ENCODE peak calls at places on chromosomes 13 and 19, in four cellular contexts. Y is aorta, K is ascending aorta, D is GM23248. C is an unnamed sample. For H3K36me3, the result is how much of the 10 kb centered on the place peaks cover.

GRCh38 chr13:106088094-106088493 is 447.4 kb downstream of the EFNB2 start:
- DNase-seq in Y (no peak), K (no peak), D (no peak), C (no peak)

GRCh38 chr13:80361298-80361697 is 20.4 kb upstream of the SPRY2 start:
- DNase-seq in Y (no peak), K (no peak), D (no peak), C (no peak)

GRCh38 chr19:46180701-46181385 is 32.8 kb downstream of the IGFL2 start:
- DNase-seq in Y (no peak), K (no peak), D (peak), C (peak)

GRCh38 chr13:20997301-20998061 is 63.9 kb downstream of the LATS2 start:
- DNase-seq in Y (peak), K (no peak), D (peak), C (peak)

GRCh38 chr13:107866007-107866665 is 349.2 kb downstream of the LIG4 start:
- DNase-seq in Y (no peak), K (no peak), D (peak), C (no peak)

GRCh38 chr19:19677579-19677978 is 8.9 kb downstream of the ZNF101 start:
- DNase-seq in Y (no peak), K (no peak), D (no peak), C (no peak)

GRCh38 chr19:23392706-23393105 is 2.6 kb downstream of the ZNF91 start:
- DNase-seq in Y (no peak), K (no peak), D (peak), C (no peak)

GRCh38 chr13:113088691-113089020 is 16.9 kb upstream of the F7 start:
- DNase-seq in Y (no peak), K (no peak), D (no peak), C (no peak)

GRCh38 chr13:28031220-28031903 is 42.9 kb upstream of the URAD start:
- DNase-seq in Y (peak), K (no peak), D (no peak), C (peak)

GRCh38 chr19:5891572-5891937 is 12.0 kb downstream of the NDUFA11 start:
- DNase-seq in Y (no peak), K (no peak), D (no peak), C (no peak)

GRCh38 chr19:56139847-56140582 is 1.1 kb upstream of the ZNF444 start:
- DNase-seq in Y (no peak), K (no peak), D (peak), C (no peak)

GRCh38 chr13:43546821-43547220 is 240.0 kb downstream of the ENOX1 start:
- DNase-seq in Y (no peak), K (no peak), D (no peak), C (no peak)

GRCh38 chr19:40658031-40658430 is 32.4 kb downstream of the NUMBL start:
- DNase-seq in Y (no peak), K (no peak), D (no peak), C (no peak)

GRCh38 chr19:48636859-48637448 is at the start of gene DBP:
- DNase-seq in Y (peak), K (no peak), D (peak), C (peak)

GRCh38 chr13:36447501-36447900 is 15.2 kb downstream of the CCNA1 start:
- DNase-seq in Y (no peak), K (no peak), D (peak), C (no peak)

GRCh38 chr19:401836-402535 is 7.0 kb downstream of the C2CD4C start:
- DNase-seq in Y (peak), K (no peak), D (peak), C (no peak)

GRCh38 chr13:78147905-78148304 is 229.3 kb upstream of the EDNRB start:
- DNase-seq in Y (no peak), K (no peak), D (peak), C (no peak)

GRCh38 chr13:26929971-26930730 is 169.6 kb upstream of the GPR12 start:
- DNase-seq in Y (peak), K (no peak), D (peak), C (peak)

GRCh38 chr19:46821512-46822359 is 28.9 kb downstream of the AP2S1 start:
- DNase-seq in Y (peak), K (no peak), D (no peak), C (no peak)

GRCh38 chr19:38031423-38031770 is 124.4 kb downstream of the SIPA1L3 start:
- DNase-seq in Y (no peak), K (no peak), D (peak), C (no peak)

GRCh38 chr13:43676320-43676719 is 110.5 kb downstream of the ENOX1 start:
- DNase-seq in Y (no peak), K (no peak), D (peak), C (no peak)

GRCh38 chr19:33193864-33194362 is at the start of gene LRP3:
- DNase-seq in Y (peak), K (no peak), D (peak), C (no peak)

GRCh38 chr13:49645451-49645850 is 17.1 kb downstream of the ARL11 start:
- DNase-seq in Y (no peak), K (no peak), D (no peak), C (no peak)

GRCh38 chr13:94480672-94481145 is 1.2 kb upstream of the DCT start:
- DNase-seq in Y (peak), K (no peak), D (peak), C (no peak)

GRCh38 chr13:85725433-85725832 is 73.8 kb downstream of the SLITRK6 start:
- DNase-seq in Y (no peak), K (no peak), D (no peak), C (no peak)

GRCh38 chr13:78601886-78602560 is 1.3 kb downstream of the POU4F1 start:
- DNase-seq in Y (no peak), K (no peak), D (no peak), C (no peak)

GRCh38 chr13:41465215-41465907 is 8.0 kb downstream of the RGCC start:
- DNase-seq in Y (peak), K (peak), D (peak), C (no peak)

GRCh38 chr19:17205237-17206140 is 9.7 kb upstream of the USE1 start:
- DNase-seq in Y (no peak), K (no peak), D (peak), C (no peak)

GRCh38 chr19:37817180-37817911 is 38.0 kb upstream of the ZNF573 start:
- DNase-seq in Y (peak), K (no peak), D (peak), C (peak)

GRCh38 chr19:30635026-30635985 is 263.1 kb downstream of the ZNF536 start:
- DNase-seq in Y (no peak), K (no peak), D (no peak), C (no peak)

GRCh38 chr13:72504026-72504925 is 223.2 kb downstream of the MZT1 start:
- DNase-seq in Y (no peak), K (no peak), D (no peak), C (no peak)

GRCh38 chr13:24053505-24054251 is 106.8 kb upstream of the SPATA13 start:
- DNase-seq in Y (no peak), K (no peak), D (peak), C (no peak)

GRCh38 chr13:80477641-80478443 is 136.9 kb upstream of the SPRY2 start:
- DNase-seq in Y (no peak), K (no peak), D (no peak), C (no peak)

GRCh38 chr19:55345818-55346724 is 6.4 kb downstream of the KMT5C start:
- DNase-seq in Y (no peak), K (no peak), D (peak), C (no peak)

GRCh38 chr13:42075517-42075916 is 27.1 kb downstream of the DGKH start:
- DNase-seq in Y (no peak), K (no peak), D (no peak), C (no peak)

GRCh38 chr13:99215466-99215865 is 14.8 kb downstream of the UBAC2 start:
- DNase-seq in Y (no peak), K (no peak), D (no peak), C (no peak)

GRCh38 chr19:676007-676342 is 217 bp upstream of the FSTL3 start:
- DNase-seq in Y (no peak), K (no peak), D (no peak), C (no peak)

GRCh38 chr19:57934820-57935665 is at the start of gene ZNF418:
- DNase-seq in Y (peak), K (no peak), D (peak), C (no peak)

GRCh38 chr13:51453308-51453958 is 597 bp upstream of the INTS6 start:
- DNase-seq in Y (peak), K (no peak), D (peak), C (peak)

GRCh38 chr13:101512650-101513049 is 60.2 kb downstream of the ITGBL1 start:
- DNase-seq in Y (no peak), K (no peak), D (peak), C (no peak)

DNA sequence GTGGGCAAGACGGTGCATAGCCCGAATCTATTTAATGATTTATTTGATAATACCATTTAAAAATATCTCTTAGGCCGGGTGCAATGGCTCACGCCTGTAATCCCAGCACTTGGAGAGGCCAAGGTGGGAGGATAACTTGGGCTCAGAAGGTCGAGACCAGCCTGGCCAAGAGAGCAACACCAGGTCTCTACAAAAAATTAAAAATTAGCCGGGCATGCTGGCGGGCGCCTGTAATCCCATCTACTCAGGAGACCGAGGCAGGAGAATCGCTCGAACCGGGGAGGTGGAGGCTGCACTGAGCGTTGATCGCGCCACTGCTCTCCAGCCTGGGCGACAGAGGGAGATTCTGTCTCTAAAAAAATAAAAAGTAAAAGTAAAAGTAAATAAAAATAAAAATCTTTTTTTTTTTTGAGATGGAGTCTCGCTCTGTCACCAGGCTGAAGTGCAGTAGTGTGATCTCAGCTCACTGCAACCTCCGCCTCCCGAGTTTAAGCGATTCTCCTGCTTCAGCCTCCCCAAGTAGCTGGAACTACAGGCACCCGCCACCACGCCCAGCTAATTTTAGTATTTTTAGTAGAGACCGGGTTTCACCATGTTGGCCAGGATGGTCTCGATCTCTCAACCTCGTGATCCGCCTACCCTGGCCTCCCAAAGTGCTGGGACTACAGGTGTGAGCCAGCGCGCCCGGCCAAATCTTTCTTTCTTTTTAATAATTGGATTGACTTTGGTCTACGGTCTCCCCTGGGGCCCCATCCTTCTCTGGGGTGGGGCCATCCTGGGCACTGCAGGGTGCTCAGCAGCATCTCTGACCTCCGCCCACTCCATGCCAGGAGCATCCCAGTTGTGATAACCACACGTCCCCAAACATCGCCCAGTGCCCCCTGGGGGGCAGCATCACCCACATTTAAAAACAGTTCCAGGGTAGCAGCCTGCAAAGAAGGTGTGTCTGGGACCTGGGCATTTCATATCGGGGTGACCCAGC is 90.7 kb downstream of the GNG7 start:
- DNase-seq in Y (peak), K (no peak), D (no peak), C (peak)
- H3K27ac ChIP-seq in Y (no peak), K (peak), D (no peak), C (peak)

DNA sequence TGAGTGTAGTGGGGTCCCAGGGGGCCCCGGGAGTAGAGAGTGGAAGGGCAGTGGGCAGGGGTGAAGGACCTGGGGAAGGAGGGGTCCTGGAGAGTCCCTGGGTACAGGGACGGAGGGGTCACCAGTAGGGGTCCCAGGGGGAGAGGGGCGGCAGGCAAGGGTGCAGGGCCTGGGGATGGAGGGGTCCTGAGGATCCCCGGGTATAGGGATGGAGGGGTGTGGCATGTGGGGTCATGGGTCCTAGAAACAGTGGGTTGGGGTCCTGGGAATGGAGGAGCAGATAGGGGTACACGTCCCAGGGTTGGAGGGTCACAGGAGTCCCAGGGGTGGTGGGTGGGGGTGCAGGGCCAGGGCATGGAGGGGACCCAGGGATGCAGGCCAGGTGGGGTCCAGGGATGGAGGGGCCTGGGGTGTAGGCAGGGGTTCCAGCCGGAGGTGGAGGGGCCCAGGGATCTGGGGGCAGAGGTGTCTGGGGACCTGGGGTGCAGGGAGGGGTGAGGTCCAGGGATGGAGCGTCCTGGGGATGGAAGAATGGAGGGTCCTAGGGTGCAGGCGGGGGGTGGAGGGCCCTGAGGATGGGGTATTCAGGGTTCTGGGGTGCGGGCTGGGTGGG is 1.3 kb downstream of the BTBD2 start:
- DNase-seq in Y (no peak), K (no peak), D (no peak), C (no peak)
- H3K4me3 ChIP-seq in Y (no peak), K (peak), D (peak), C (peak)

GRCh38 chr19:10464456-10464855 is 38.7 kb downstream of the KEAP1 start:
- DNase-seq in Y (no peak), K (no peak), D (no peak), C (no peak)

GRCh38 chr19:10471909-10472308 is 31.2 kb downstream of the KEAP1 start:
- DNase-seq in Y (no peak), K (no peak), D (peak), C (no peak)

GRCh38 chr19:10467104-10467706 is 36.0 kb downstream of the KEAP1 start:
- DNase-seq in Y (no peak), K (no peak), D (no peak), C (no peak)

GRCh38 chr19:10473192-10473591 is 30.0 kb downstream of the KEAP1 start:
- DNase-seq in Y (no peak), K (no peak), D (no peak), C (no peak)

GRCh38 chr19:10468133-10468532 is 35.0 kb downstream of the KEAP1 start:
- DNase-seq in Y (no peak), K (no peak), D (no peak), C (no peak)
- H3K36me3 ChIP-seq in Y (under half), K (under half), D (under half), C (under half)

GRCh38 chr19:43553656-43554055 is 20.7 kb downstream of the ZNF575 start:
- DNase-seq in Y (no peak), K (no peak), D (no peak), C (no peak)

GRCh38 chr19:43551399-43552197 is 18.6 kb downstream of the ZNF575 start:
- DNase-seq in Y (no peak), K (no peak), D (no peak), C (no peak)

GRCh38 chr19:43554317-43554895 is 20.9 kb downstream of the XRCC1 start:
- DNase-seq in Y (no peak), K (no peak), D (no peak), C (no peak)

GRCh38 chr19:43552198-43552450 is 19.1 kb downstream of the ZNF575 start:
- DNase-seq in Y (no peak), K (no peak), D (no peak), C (no peak)

GRCh38 chr19:43552616-43553015 is 19.6 kb downstream of the ZNF575 start:
- DNase-seq in Y (no peak), K (no peak), D (no peak), C (no peak)
- H3K27ac ChIP-seq in Y (no peak), K (no peak), D (no peak), C (no peak)

GRCh38 chr19:8210660-8211101 is 1.5 kb downstream of the CERS4 start:
- DNase-seq in Y (no peak), K (no peak), D (no peak), C (no peak)
- H3K4me3 ChIP-seq in Y (no peak), K (peak), D (no peak), C (no peak)

DNA sequence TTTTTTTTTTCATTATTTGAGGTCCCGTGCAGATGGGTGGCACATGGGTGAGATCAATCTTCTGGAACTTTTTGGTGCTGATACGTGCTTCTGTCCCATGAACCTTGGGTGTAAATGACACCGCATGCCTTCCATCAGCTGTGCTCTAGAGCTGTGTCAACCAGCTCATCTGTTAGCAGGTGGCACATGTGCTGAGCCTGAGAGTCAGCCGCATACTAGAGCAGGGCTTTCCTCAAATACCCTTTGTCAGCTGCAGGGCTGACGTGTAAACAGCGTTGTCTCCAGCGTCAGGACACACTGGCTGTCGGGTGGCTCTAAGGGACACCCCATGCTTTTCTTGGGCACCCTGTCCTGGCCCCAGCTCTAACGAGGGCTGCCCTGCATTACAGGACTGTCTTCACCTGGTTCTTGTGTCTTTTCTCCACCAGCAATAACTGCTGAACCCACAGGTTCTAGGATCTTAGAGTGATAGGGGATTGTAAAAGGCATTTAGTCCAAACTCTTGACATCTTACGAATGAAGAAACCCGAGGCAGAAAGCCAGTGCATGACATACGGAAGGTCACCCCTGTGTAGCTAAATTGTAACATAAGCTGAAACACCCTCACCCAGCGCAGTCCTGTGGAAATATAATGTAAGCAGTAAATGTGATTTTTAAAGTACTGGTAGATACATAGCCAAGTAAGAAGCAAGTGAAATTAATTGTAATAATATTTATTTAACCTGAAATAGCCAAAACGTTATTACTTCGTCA is 119.5 kb downstream of the LRCH1 start:
- DNase-seq in Y (no peak), K (no peak), D (no peak), C (no peak)
- H3K36me3 ChIP-seq in Y (under half), K (under half), D (under half), C (under half)

DNA sequence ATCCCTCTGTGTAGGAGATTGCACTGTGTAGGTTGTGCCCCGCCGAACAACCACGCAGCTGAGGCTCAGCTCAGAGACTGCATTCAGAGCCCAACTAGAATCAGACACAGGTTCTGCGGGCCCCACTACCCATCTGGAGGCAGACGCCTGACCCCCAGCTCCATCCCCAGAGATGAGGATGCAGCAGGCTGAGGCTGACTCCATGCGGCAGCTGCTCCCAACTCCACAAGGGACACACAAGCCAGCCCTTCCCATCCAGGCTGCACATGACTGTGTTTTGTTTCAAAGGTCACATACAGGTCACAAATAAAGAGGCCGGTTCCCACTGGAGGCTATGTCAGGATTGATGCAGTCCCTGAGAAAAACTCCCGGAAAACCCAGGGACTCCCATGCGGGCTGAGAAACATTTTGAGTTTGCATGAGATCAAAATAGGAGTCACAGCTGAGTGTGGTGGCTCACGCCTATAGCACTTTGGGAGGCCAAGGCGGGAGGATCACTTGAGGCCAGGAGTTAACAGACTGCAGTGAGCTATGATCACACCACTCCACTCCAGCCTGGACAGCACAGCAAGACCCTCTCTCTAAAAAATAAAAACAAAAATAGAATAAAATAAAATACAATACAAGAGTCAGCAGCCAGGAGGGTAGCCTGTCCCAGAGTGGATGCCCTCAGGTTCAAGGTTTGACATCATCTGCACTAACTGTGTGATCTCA is 14.0 kb downstream of the ELL start:
- DNase-seq in Y (no peak), K (no peak), D (no peak), C (peak)
- H3K27ac ChIP-seq in Y (peak), K (peak), D (no peak), C (peak)

DNA sequence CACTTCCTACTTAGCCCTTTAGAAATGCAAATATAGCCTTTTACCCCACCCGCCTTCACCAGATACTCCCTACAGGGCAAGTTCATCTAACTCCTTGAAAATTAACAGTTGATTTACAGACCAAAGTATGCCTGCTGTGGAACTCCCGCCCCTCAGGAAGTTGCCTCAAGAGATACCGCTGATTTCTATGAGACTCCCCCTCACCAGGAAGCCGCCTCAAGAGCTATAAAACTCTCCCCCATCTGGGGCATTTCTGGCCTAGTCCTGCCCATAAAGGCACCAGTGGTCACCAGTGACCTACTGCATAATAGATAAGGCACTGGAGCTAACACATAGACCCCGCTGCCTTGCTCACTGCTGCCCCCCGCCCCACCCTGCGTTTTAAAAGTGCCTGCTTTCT is 201.7 kb upstream of the UBL3 start:
- DNase-seq in Y (no peak), K (no peak), D (no peak), C (no peak)
- H3K4me3 ChIP-seq in Y (no peak), K (no peak), D (no peak), C (no peak)

C was measured in tibial artery.